ENCODE peak calls at places on chromosomes 4 and X, in five cellular contexts. R, I, E, O and S are unnamed samples.

GRCh38 chrX:1027133-1027532 is 185.3 kb downstream of the CRLF2 start:
- DNase-seq in R (peak), I (peak), E (no peak), O (no peak), S (no peak)

GRCh38 chr4:26496207-26496783 is 6.0 kb upstream of the CCKAR start:
- DNase-seq in R (no peak), I (no peak), E (no peak), O (no peak), S (no peak)

GRCh38 chrX:11533211-11533651 is 132.5 kb downstream of the ARHGAP6 start:
- DNase-seq in R (no peak), I (peak), E (peak), O (peak), S (peak)

GRCh38 chrX:44062842-44063241 is 89.7 kb upstream of the NDP start:
- DNase-seq in R (no peak), I (no peak), E (no peak), O (no peak), S (peak)

GRCh38 chrX:40474205-40474626 is 106.6 kb upstream of the ATP6AP2 start:
- DNase-seq in R (peak), I (no peak), E (peak), O (peak), S (peak)

GRCh38 chrX:106707771-106708454 is 18.6 kb upstream of the RNF128 start:
- DNase-seq in R (no peak), I (no peak), E (peak), O (no peak), S (peak)

GRCh38 chr4:140028676-140029407 is 125.1 kb downstream of the MAML3 start:
- DNase-seq in R (no peak), I (no peak), E (no peak), O (no peak), S (no peak)

GRCh38 chr4:157405070-157405469 is 184.5 kb downstream of the GRIA2 start:
- DNase-seq in R (no peak), I (no peak), E (no peak), O (no peak), S (no peak)

GRCh38 chr4:71377561-71377960 is 38.7 kb downstream of the SLC4A4 start:
- DNase-seq in R (no peak), I (no peak), E (peak), O (no peak), S (peak)

GRCh38 chr4:6984611-6985115 is 58.5 kb upstream of the TADA2B start:
- DNase-seq in R (no peak), I (no peak), E (no peak), O (no peak), S (no peak)

GRCh38 chr4:184417802-184418511 is 56.4 kb downstream of the IRF2 start:
- DNase-seq in R (no peak), I (no peak), E (peak), O (no peak), S (peak)

GRCh38 chr4:15188581-15189539 is 186.6 kb downstream of the CPEB2 start:
- DNase-seq in R (peak), I (no peak), E (no peak), O (no peak), S (no peak)

GRCh38 chrX:110989447-110989846 is 106.5 kb upstream of the PAK3 start:
- DNase-seq in R (no peak), I (no peak), E (no peak), O (no peak), S (no peak)

GRCh38 chr4:91267543-91267942 is 1036.2 kb upstream of the GRID2 start:
- DNase-seq in R (no peak), I (no peak), E (no peak), O (no peak), S (peak)

GRCh38 chrX:274904-275475 is 6.2 kb upstream of the PLCXD1 start:
- DNase-seq in R (no peak), I (no peak), E (no peak), O (no peak), S (no peak)

GRCh38 chr4:47145630-47146029 is 114.3 kb downstream of the GABRB1 start:
- DNase-seq in R (no peak), I (no peak), E (peak), O (no peak), S (peak)

GRCh38 chr4:8269535-8270417 is at the start of gene HTRA3:
- DNase-seq in R (no peak), I (peak), E (no peak), O (no peak), S (no peak)

GRCh38 chr4:147366164-147366563 is 114.7 kb upstream of the EDNRA start:
- DNase-seq in R (no peak), I (no peak), E (no peak), O (peak), S (no peak)

GRCh38 chrX:129769467-129770154 is 10.1 kb upstream of the SASH3 start:
- DNase-seq in R (no peak), I (peak), E (no peak), O (no peak), S (no peak)

GRCh38 chrX:108732630-108733321 is 3.6 kb downstream of the IRS4 start:
- DNase-seq in R (no peak), I (no peak), E (no peak), O (no peak), S (no peak)

GRCh38 chr4:119284876-119285611 is 36.9 kb downstream of the FABP2 start:
- DNase-seq in R (no peak), I (no peak), E (peak), O (no peak), S (peak)

GRCh38 chr4:67721770-67722597 is 21.0 kb upstream of the UBA6 start:
- DNase-seq in R (no peak), I (no peak), E (peak), O (no peak), S (peak)

GRCh38 chrX:106007815-106008214 is 30.7 kb downstream of the SERPINA7 start:
- DNase-seq in R (no peak), I (no peak), E (no peak), O (no peak), S (no peak)

GRCh38 chr4:76305033-76305687 is 1.4 kb upstream of the STBD1 start:
- DNase-seq in R (no peak), I (peak), E (no peak), O (no peak), S (no peak)